ENCODE peak calls at places on chromosomes 2 and 18, in seven cellular contexts. P is kidney; S is lower lobe of right lung; V is amygdala; J is Peyer's patch; H is A549; N is CD8-positive, alpha-beta memory T cell. E is an unnamed sample.
A peak's percentile ranks its signal among the peaks of the same experiment; 100 is the strongest.

GRCh38 chr18:27411911-27412310 is 226.8 kb upstream of the CHST9 start:
- DNase-seq in P (no peak), S (no peak), V (no peak), J (no peak), H (no peak), N (no peak), E (no peak)

GRCh38 chr2:172038604-172039003 is 38.9 kb downstream of the METAP1D start:
- DNase-seq in P (no peak), S (no peak), V (no peak), J (no peak), H (no peak), N (no peak), E (no peak)

GRCh38 chr2:138071720-138072719 is 107.7 kb downstream of the HNMT start:
- DNase-seq in P (no peak), S (no peak), V (no peak), J (no peak), H (peak; percentile 35), N (no peak), E (no peak)

GRCh38 chr2:185044323-185044874 is 446.1 kb downstream of the ZNF804A start:
- DNase-seq in P (peak; percentile 22), S (no peak), V (no peak), J (no peak), H (no peak), N (no peak), E (no peak)

GRCh38 chr2:128441341-128442052 is 122.8 kb upstream of the HS6ST1 start:
- DNase-seq in P (peak; percentile 72), S (no peak), V (no peak), J (no peak), H (no peak), N (no peak), E (no peak)

GRCh38 chr2:211477537-211478275 is 921.3 kb downstream of the CPS1 start:
- DNase-seq in P (no peak), S (no peak), V (no peak), J (no peak), H (no peak), N (no peak), E (no peak)

GRCh38 chr18:26894006-26894405 is 28.5 kb upstream of the AQP4 start:
- DNase-seq in P (no peak), S (no peak), V (no peak), J (no peak), H (no peak), N (no peak), E (no peak)

GRCh38 chr2:119697290-119698013 is 18.5 kb downstream of the TMEM177 start:
- DNase-seq in P (no peak), S (no peak), V (no peak), J (no peak), H (no peak), N (no peak), E (no peak)

GRCh38 chr2:165778653-165779451 is 15.2 kb downstream of the GALNT3 start:
- DNase-seq in P (peak; percentile 41), S (no peak), V (no peak), J (no peak), H (no peak), N (no peak), E (no peak)

GRCh38 chr2:199663157-199663556 is 187.8 kb downstream of the FTCDNL1 start:
- DNase-seq in P (no peak), S (no peak), V (no peak), J (no peak), H (no peak), N (no peak), E (no peak)

GRCh38 chr2:120398961-120399888 is 53.3 kb downstream of the INHBB start:
- DNase-seq in P (peak; percentile 64), S (no peak), V (no peak), J (peak; percentile 51), H (peak; percentile 94), N (peak; percentile 25), E (no peak)

GRCh38 chr2:10439185-10439879 is 8.8 kb downstream of the ODC1 start:
- DNase-seq in P (no peak), S (no peak), V (no peak), J (no peak), H (no peak), N (peak; percentile 32), E (no peak)

GRCh38 chr2:62604336-62604735 is 98.3 kb upstream of the TMEM17 start:
- DNase-seq in P (no peak), S (no peak), V (no peak), J (no peak), H (no peak), N (no peak), E (no peak)

GRCh38 chr2:41610501-41611242 is 437.1 kb upstream of the PKDCC start:
- DNase-seq in P (no peak), S (no peak), V (no peak), J (no peak), H (no peak), N (no peak), E (no peak)

GRCh38 chr18:44679056-44679911 is 1.4 kb upstream of the SETBP1 start:
- DNase-seq in P (peak; percentile 94), S (peak; percentile 89), V (peak; percentile 79), J (peak; percentile 88), H (peak; percentile 78), N (peak; percentile 79), E (peak; percentile 1)

E was measured in effector CD8-positive, alpha-beta T cell.